ENCODE peak calls at places on chromosomes 2 and 18, in five cellular contexts. M is PC-9, B is neural progenitor cell, R is PC-3, G is GM23338. H is an unnamed sample.
A peak's percentile ranks its signal among the peaks of the same experiment; 100 is the strongest.

GRCh38 chr18:58005885-58006523 is 38.0 kb upstream of the NEDD4L start:
- DNase-seq in M (no peak), B (no peak), R (peak; percentile 74), G (no peak), H (no peak)

GRCh38 chr18:5979971-5980457 is 84.7 kb upstream of the TMEM200C start:
- DNase-seq in M (no peak), B (no peak), R (no peak), G (no peak), H (peak; percentile 85)

GRCh38 chr2:52857722-52858121 is 909.9 kb upstream of the CHAC2 start:
- DNase-seq in M (no peak), B (no peak), R (peak; percentile 73), G (no peak), H (no peak)

GRCh38 chr2:75892490-75892889 is 181.8 kb upstream of the GCFC2 start:
- DNase-seq in M (no peak), B (no peak), R (no peak), G (no peak), H (no peak)

GRCh38 chr18:50079571-50080295 is 115.2 kb downstream of the MYO5B start:
- DNase-seq in M (no peak), B (no peak), R (no peak), G (no peak), H (no peak)

GRCh38 chr2:148021059-148021985 is at the start of gene MBD5:
- DNase-seq in M (peak; percentile 38), B (peak; percentile 78), R (no peak), G (peak; percentile 69), H (peak; percentile 69)

GRCh38 chr2:171411214-171411613 is 22.6 kb downstream of the METTL8 start:
- DNase-seq in M (no peak), B (no peak), R (no peak), G (no peak), H (no peak)

GRCh38 chr2:62593825-62594224 is 87.8 kb upstream of the TMEM17 start:
- DNase-seq in M (no peak), B (no peak), R (no peak), G (no peak), H (no peak)

GRCh38 chr2:138035597-138036217 is 71.4 kb downstream of the HNMT start:
- DNase-seq in M (peak; percentile 48), B (peak; percentile 2), R (no peak), G (no peak), H (no peak)

GRCh38 chr18:51149605-51150429 is 47.7 kb downstream of the MEX3C start:
- DNase-seq in M (peak; percentile 61), B (no peak), R (peak; percentile 2), G (no peak), H (no peak)

GRCh38 chr2:230891108-230891507 is 26.4 kb downstream of the ITM2C start:
- DNase-seq in M (no peak), B (no peak), R (no peak), G (no peak), H (peak; percentile 49)

GRCh38 chr2:156892449-156893335 is 364.8 kb upstream of the GALNT5 start:
- DNase-seq in M (peak; percentile 59), B (peak; percentile 67), R (peak; percentile 83), G (peak; percentile 77), H (peak; percentile 85)

GRCh38 chr2:48600204-48600813 is 17.3 kb upstream of the GTF2A1L start:
- DNase-seq in M (no peak), B (peak; percentile 54), R (peak; percentile 84), G (peak; percentile 67), H (peak; percentile 53)

GRCh38 chr2:156539086-156539485 is 102.9 kb downstream of the GPD2 start:
- DNase-seq in M (no peak), B (no peak), R (no peak), G (no peak), H (no peak)

GRCh38 chr18:11714244-11714918 is 25.3 kb downstream of the GNAL start:
- DNase-seq in M (no peak), B (no peak), R (no peak), G (peak; percentile 80), H (no peak)

GRCh38 chr2:127624321-127625145 is 21.4 kb upstream of the GPR17 start:
- DNase-seq in M (no peak), B (no peak), R (no peak), G (no peak), H (no peak)

GRCh38 chr2:25041307-25041927 is 459 bp upstream of the EFR3B start:
- DNase-seq in M (peak; percentile 71), B (peak; percentile 88), R (peak; percentile 79), G (peak; percentile 94), H (peak; percentile 49)

GRCh38 chr2:120934891-120935338 is 199.2 kb downstream of the GLI2 start:
- DNase-seq in M (peak; percentile 82), B (no peak), R (peak; percentile 98), G (no peak), H (no peak)

GRCh38 chr2:187922841-187923240 is 368.6 kb upstream of the TFPI start:
- DNase-seq in M (no peak), B (no peak), R (no peak), G (no peak), H (no peak)

GRCh38 chr18:66873899-66874298 is 270.0 kb upstream of the CDH19 start:
- DNase-seq in M (no peak), B (no peak), R (no peak), G (no peak), H (no peak)

GRCh38 chr2:203811491-203812221 is 55.9 kb upstream of the CTLA4 start:
- DNase-seq in M (peak; percentile 87), B (no peak), R (peak; percentile 93), G (no peak), H (peak; percentile 62)

GRCh38 chr2:43879261-43879660 is 40.5 kb downstream of the ABCG8 start:
- DNase-seq in M (peak; percentile 41), B (peak; percentile 16), R (no peak), G (no peak), H (no peak)

GRCh38 chr2:138818479-138818878 is 38.3 kb upstream of the NXPH2 start:
- DNase-seq in M (no peak), B (no peak), R (no peak), G (peak; percentile 39), H (no peak)

GRCh38 chr2:98586466-98587140 is 21.7 kb downstream of the COA5 start:
- DNase-seq in M (no peak), B (no peak), R (no peak), G (peak; percentile 24), H (no peak)

GRCh38 chr2:191126386-191126785 is 24.4 kb downstream of the STAT4 start:
- DNase-seq in M (no peak), B (no peak), R (no peak), G (no peak), H (no peak)

GRCh38 chr2:48471048-48471474 is 58.9 kb upstream of the STON1 start:
- DNase-seq in M (peak; percentile 65), B (peak; percentile 75), R (peak; percentile 84), G (peak; percentile 87), H (peak; percentile 22)

GRCh38 chr2:60499651-60500300 is 53.7 kb downstream of the BCL11A start:
- DNase-seq in M (no peak), B (no peak), R (no peak), G (no peak), H (no peak)

GRCh38 chr2:80281083-80281482 is 23.5 kb downstream of the LRRTM1 start:
- DNase-seq in M (no peak), B (no peak), R (no peak), G (no peak), H (no peak)

GRCh38 chr2:128408349-128409305 is 90.0 kb upstream of the HS6ST1 start:
- DNase-seq in M (no peak), B (no peak), R (peak; percentile 53), G (no peak), H (no peak)

GRCh38 chr2:103448416-103448815 is 686.6 kb downstream of the TMEM182 start:
- DNase-seq in M (no peak), B (no peak), R (no peak), G (no peak), H (no peak)

DNA sequence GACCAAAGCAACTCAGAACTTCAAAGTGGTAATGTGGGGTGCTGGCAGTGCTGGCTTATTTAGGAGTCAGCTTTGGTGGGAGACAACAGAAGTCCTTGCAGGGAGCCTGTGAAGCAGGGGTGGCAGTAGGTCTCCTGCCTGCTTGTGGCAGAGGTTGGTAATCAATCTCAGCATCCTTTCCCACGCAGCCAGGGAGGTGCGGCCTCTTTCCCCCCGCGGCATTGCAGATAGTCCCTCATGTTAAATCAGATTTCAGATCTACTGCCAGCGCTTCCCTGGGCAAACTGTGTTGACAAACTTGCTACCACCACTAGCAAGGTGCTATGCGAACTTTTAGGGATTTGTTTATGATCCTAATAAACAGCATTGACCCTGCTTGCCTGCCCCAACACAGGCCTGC is 77.9 kb upstream of the MCFD2 start:
- DNase-seq in M (no peak), B (no peak), R (no peak), G (no peak), H (no peak)
- H4K20me1 ChIP-seq in M (no peaks in the 10 kb centered on the region), B (no peaks in the 10 kb centered on the region), R (no peaks in the 10 kb centered on the region), G (no peaks in the 10 kb centered on the region), H (no peaks in the 10 kb centered on the region)

GRCh38 chr2:38557217-38557616 is 45.5 kb downstream of the HNRNPLL start:
- DNase-seq in M (no peak), B (no peak), R (no peak), G (no peak), H (no peak)

GRCh38 chr2:38554973-38555595 is 47.6 kb downstream of the HNRNPLL start:
- DNase-seq in M (no peak), B (no peak), R (peak; percentile 56), G (peak; percentile 70), H (no peak)

GRCh38 chr2:38565333-38565732 is 37.4 kb downstream of the HNRNPLL start:
- DNase-seq in M (no peak), B (no peak), R (no peak), G (no peak), H (no peak)

GRCh38 chr2:38556007-38556801 is 46.5 kb downstream of the HNRNPLL start:
- DNase-seq in M (no peak), B (no peak), R (no peak), G (no peak), H (no peak)

GRCh38 chr2:38560092-38560491 is 42.6 kb downstream of the HNRNPLL start:
- DNase-seq in M (no peak), B (no peak), R (no peak), G (no peak), H (no peak)
- H3F3A ChIP-seq in M (no peaks in the 10 kb centered on the region), B (peaks cover 8% of the 10 kb centered on the region), R (no peaks in the 10 kb centered on the region), G (peaks cover 5% of the 10 kb centered on the region), H (no peaks in the 10 kb centered on the region)

GRCh38 chr2:242030226-242030575 is 160.7 kb downstream of the RTP5 start:
- DNase-seq in M (no peak), B (no peak), R (no peak), G (no peak), H (no peak)
- TF ChIP-seq CTCF in M (peak; percentile 43), B (no peak), R (no peak), G (no peak), H (no peak)

DNA sequence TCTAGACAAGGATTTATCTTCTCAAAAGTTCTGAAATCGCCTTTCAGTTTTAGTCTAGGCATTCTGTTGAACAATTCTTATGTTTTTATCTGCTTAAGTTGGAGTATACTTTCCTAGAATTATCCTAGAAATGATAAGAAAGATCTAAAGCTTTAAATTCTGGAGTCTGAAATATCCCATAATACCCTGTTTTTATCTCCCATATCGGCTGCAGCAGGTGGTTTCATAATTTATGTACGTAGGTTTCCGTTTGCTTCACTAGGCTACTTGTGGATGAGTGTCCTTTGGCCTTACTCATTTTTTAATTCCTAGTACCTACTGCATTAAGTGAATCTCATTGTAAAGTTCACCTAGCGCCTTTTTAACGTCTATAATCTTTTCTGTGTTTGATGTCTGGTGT is 58.5 kb upstream of the MGAT5 start:
- DNase-seq in M (no peak), B (no peak), R (no peak), G (no peak), H (no peak)
- H4K20me1 ChIP-seq in M (no peaks in the 10 kb centered on the region), B (peaks cover 11% of the 10 kb centered on the region), R (no peaks in the 10 kb centered on the region), G (no peaks in the 10 kb centered on the region), H (no peaks in the 10 kb centered on the region)